ENCODE peak calls at places on chromosome X, in six cellular contexts. C, D, Y, R, Z and V are unnamed samples.

GRCh38 chrX:123959281-123960063 is 2.0 kb upstream of the STAG2 start:
- DNase-seq in C (peak), D (no peak), Y (peak), R (peak), Z (peak), V (no peak)

GRCh38 chrX:9501362-9501761 is 36.5 kb downstream of the TBL1X start:
- DNase-seq in C (no peak), D (no peak), Y (no peak), R (no peak), Z (no peak), V (no peak)

GRCh38 chrX:150769408-150769807 is 76.2 kb downstream of the MTMR1 start:
- DNase-seq in C (no peak), D (no peak), Y (no peak), R (no peak), Z (no peak), V (no peak)

GRCh38 chrX:45783002-45783401 is 582.3 kb upstream of the DIPK2B start:
- DNase-seq in C (no peak), D (no peak), Y (no peak), R (no peak), Z (no peak), V (no peak)

GRCh38 chrX:129779747-129780146 is at the start of gene SASH3:
- DNase-seq in C (peak), D (no peak), Y (no peak), R (peak), Z (peak), V (no peak)

GRCh38 chrX:108735087-108735679 is 1.2 kb downstream of the IRS4 start:
- DNase-seq in C (no peak), D (no peak), Y (no peak), R (no peak), Z (no peak), V (no peak)

GRCh38 chrX:135543924-135544323 is 23.5 kb downstream of the INTS6L start:
- DNase-seq in C (no peak), D (no peak), Y (no peak), R (peak), Z (no peak), V (no peak)

GRCh38 chrX:65644621-65645287 is 22.7 kb upstream of the MSN start:
- DNase-seq in C (peak), D (peak), Y (peak), R (peak), Z (peak), V (peak)

GRCh38 chrX:39874202-39874816 is 223.4 kb downstream of the BCOR start:
- DNase-seq in C (no peak), D (no peak), Y (no peak), R (no peak), Z (no peak), V (no peak)

GRCh38 chrX:56800801-56801200 is 71.8 kb downstream of the NBDY start:
- DNase-seq in C (no peak), D (no peak), Y (no peak), R (peak), Z (no peak), V (no peak)

GRCh38 chrX:16930392-16930791 is 16.1 kb upstream of the REPS2 start:
- DNase-seq in C (no peak), D (no peak), Y (no peak), R (no peak), Z (no peak), V (no peak)

GRCh38 chrX:17405225-17405969 is 30.4 kb downstream of the NHS start:
- DNase-seq in C (no peak), D (peak), Y (no peak), R (no peak), Z (no peak), V (no peak)

GRCh38 chrX:100072286-100072685 is 337.8 kb downstream of the PCDH19 start:
- DNase-seq in C (no peak), D (no peak), Y (no peak), R (no peak), Z (no peak), V (no peak)

GRCh38 chrX:46559062-46559461 is 13.8 kb upstream of the ZNF674 start:
- DNase-seq in C (no peak), D (no peak), Y (no peak), R (no peak), Z (no peak), V (no peak)

GRCh38 chrX:69027181-69028005 is 137.9 kb downstream of the PJA1 start:
- DNase-seq in C (peak), D (peak), Y (no peak), R (peak), Z (no peak), V (no peak)

GRCh38 chrX:84453351-84454246 is 48.7 kb downstream of the HDX start:
- DNase-seq in C (no peak), D (no peak), Y (no peak), R (no peak), Z (no peak), V (no peak)

GRCh38 chrX:68511255-68511654 is 12.4 kb downstream of the YIPF6 start:
- DNase-seq in C (no peak), D (peak), Y (peak), R (peak), Z (no peak), V (no peak)

GRCh38 chrX:118534716-118535493 is 39.3 kb downstream of the DOCK11 start:
- DNase-seq in C (no peak), D (no peak), Y (no peak), R (no peak), Z (no peak), V (no peak)

GRCh38 chrX:20743054-20743453 is 476.3 kb upstream of the RPS6KA3 start:
- DNase-seq in C (no peak), D (no peak), Y (no peak), R (no peak), Z (no peak), V (no peak)

GRCh38 chrX:137926090-137926489 is 360.2 kb downstream of the ZIC3 start:
- DNase-seq in C (no peak), D (no peak), Y (no peak), R (no peak), Z (no peak), V (no peak)

GRCh38 chrX:20829665-20830481 is 544.3 kb upstream of the CNKSR2 start:
- DNase-seq in C (no peak), D (peak), Y (no peak), R (no peak), Z (no peak), V (no peak)

GRCh38 chrX:3176439-3176820 is 135.2 kb downstream of the ARSF start:
- DNase-seq in C (no peak), D (no peak), Y (no peak), R (no peak), Z (no peak), V (peak)

GRCh38 chrX:28609917-28610613 is 22.8 kb downstream of the IL1RAPL1 start:
- DNase-seq in C (peak), D (no peak), Y (no peak), R (no peak), Z (no peak), V (no peak)

GRCh38 chrX:119687661-119688413 is 5.1 kb downstream of the SEPTIN6 start:
- DNase-seq in C (no peak), D (no peak), Y (no peak), R (no peak), Z (no peak), V (no peak)

GRCh38 chrX:5306654-5307121 is 922.0 kb downstream of the NLGN4X start:
- DNase-seq in C (no peak), D (no peak), Y (no peak), R (no peak), Z (no peak), V (no peak)

GRCh38 chrX:4851534-4851933 is 1138.1 kb upstream of the PRKX start:
- DNase-seq in C (no peak), D (no peak), Y (no peak), R (no peak), Z (no peak), V (no peak)

GRCh38 chrX:117711774-117712173 is 404.8 kb downstream of the KLHL13 start:
- DNase-seq in C (no peak), D (no peak), Y (no peak), R (no peak), Z (no peak), V (no peak)

GRCh38 chrX:68480969-68481368 is 17.9 kb upstream of the YIPF6 start:
- DNase-seq in C (no peak), D (no peak), Y (no peak), R (no peak), Z (no peak), V (no peak)

GRCh38 chrX:11532291-11533075 is 133.2 kb downstream of the ARHGAP6 start:
- DNase-seq in C (no peak), D (no peak), Y (peak), R (no peak), Z (no peak), V (no peak)

GRCh38 chrX:11531226-11531625 is 134.5 kb downstream of the ARHGAP6 start:
- DNase-seq in C (no peak), D (no peak), Y (no peak), R (no peak), Z (no peak), V (no peak)

GRCh38 chrX:11533211-11533651 is 132.5 kb downstream of the ARHGAP6 start:
- DNase-seq in C (no peak), D (no peak), Y (no peak), R (peak), Z (no peak), V (peak)

GRCh38 chrX:11537141-11537540 is 128.6 kb downstream of the ARHGAP6 start:
- DNase-seq in C (no peak), D (no peak), Y (no peak), R (no peak), Z (peak), V (no peak)

GRCh38 chrX:11535156-11535919 is 130.4 kb downstream of the ARHGAP6 start:
- DNase-seq in C (no peak), D (no peak), Y (no peak), R (no peak), Z (no peak), V (no peak)
- TF ChIP-seq CTCF in C (no peak), D (no peak), Y (no peak), R (no peak), Z (no peak), V (no peak)

GRCh38 chrX:104254442-104255115 is at the start of gene ESX1:
- DNase-seq in C (no peak), D (no peak), Y (no peak), R (peak), Z (no peak), V (no peak)
- H3K4me3 ChIP-seq in C (no peak), D (peak), Y (peak), R (no peak), Z (peak), V (peak)

GRCh38 chrX:102126863-102127262 is 1.4 kb downstream of the TCEAL2 start:
- DNase-seq in C (no peak), D (no peak), Y (no peak), R (no peak), Z (no peak), V (no peak)

GRCh38 chrX:102129473-102129872 is 4.0 kb downstream of the TCEAL2 start:
- DNase-seq in C (no peak), D (no peak), Y (no peak), R (no peak), Z (no peak), V (no peak)
- TF ChIP-seq CTCF in C (no peak), D (peak), Y (peak), R (no peak), Z (peak), V (no peak)

GRCh38 chrX:110178179-110178865 is 139.6 kb downstream of the AMMECR1 start:
- DNase-seq in C (peak), D (no peak), Y (no peak), R (peak), Z (no peak), V (no peak)
- H3K4me3 ChIP-seq in C (no peak), D (no peak), Y (no peak), R (no peak), Z (no peak), V (no peak)

DNA sequence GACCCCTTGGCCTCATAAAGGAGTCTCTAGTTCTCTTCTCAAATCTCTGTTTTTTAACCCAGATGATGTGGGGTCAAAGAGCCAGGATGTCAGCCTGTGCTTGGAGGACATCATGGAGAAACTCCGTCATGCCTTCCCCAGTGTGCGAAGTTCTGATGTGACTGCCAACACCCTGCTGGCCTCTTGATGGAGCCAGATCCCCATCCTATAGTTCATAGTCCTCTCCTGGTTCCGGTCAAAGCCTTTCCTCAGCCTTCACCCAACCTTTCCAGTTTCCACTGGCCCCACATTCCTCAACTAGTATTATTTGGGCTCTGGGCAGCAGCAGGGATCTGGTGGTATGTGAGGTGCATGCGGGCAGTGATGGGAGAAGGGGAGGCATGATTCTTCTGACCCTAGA is 30.7 kb downstream of the TAF7L start:
- DNase-seq in C (no peak), D (no peak), Y (no peak), R (peak), Z (no peak), V (no peak)
- TF ChIP-seq CTCF in C (no peak), D (peak), Y (no peak), R (no peak), Z (no peak), V (no peak)

DNA sequence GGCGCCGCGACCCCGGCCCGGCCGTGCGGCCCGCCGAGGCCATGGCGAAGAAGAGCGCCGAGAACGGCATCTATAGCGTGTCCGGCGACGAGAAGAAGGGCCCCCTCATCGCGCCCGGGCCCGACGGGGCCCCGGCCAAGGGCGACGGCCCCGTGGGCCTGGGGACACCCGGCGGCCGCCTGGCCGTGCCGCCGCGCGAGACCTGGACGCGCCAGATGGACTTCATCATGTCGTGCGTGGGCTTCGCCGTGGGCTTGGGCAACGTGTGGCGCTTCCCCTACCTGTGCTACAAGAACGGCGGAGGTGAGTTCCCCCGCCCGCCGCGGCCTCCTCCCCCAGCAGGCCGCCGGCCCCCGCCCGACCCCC is 791 bp downstream of the SLC6A8 start:
- DNase-seq in C (no peak), D (no peak), Y (no peak), R (no peak), Z (no peak), V (no peak)
- H3K4me3 ChIP-seq in C (peak), D (peak), Y (peak), R (peak), Z (peak), V (peak)

GRCh38 chrX:14347523-14347922 is 181.8 kb upstream of the GLRA2 start:
- DNase-seq in C (no peak), D (no peak), Y (no peak), R (no peak), Z (no peak), V (no peak)

GRCh38 chrX:14344172-14344940 is 185.0 kb upstream of the GLRA2 start:
- DNase-seq in C (no peak), D (no peak), Y (no peak), R (no peak), Z (no peak), V (no peak)
- TF ChIP-seq CTCF in C (no peak), D (no peak), Y (no peak), R (no peak), Z (no peak), V (no peak)

GRCh38 chrX:77014655-77015377 is 432.4 kb upstream of the FGF16 start:
- DNase-seq in C (no peak), D (no peak), Y (no peak), R (no peak), Z (no peak), V (no peak)
- H3K4me3 ChIP-seq in C (no peak), D (no peak), Y (no peak), R (no peak), Z (no peak), V (no peak)

DNA sequence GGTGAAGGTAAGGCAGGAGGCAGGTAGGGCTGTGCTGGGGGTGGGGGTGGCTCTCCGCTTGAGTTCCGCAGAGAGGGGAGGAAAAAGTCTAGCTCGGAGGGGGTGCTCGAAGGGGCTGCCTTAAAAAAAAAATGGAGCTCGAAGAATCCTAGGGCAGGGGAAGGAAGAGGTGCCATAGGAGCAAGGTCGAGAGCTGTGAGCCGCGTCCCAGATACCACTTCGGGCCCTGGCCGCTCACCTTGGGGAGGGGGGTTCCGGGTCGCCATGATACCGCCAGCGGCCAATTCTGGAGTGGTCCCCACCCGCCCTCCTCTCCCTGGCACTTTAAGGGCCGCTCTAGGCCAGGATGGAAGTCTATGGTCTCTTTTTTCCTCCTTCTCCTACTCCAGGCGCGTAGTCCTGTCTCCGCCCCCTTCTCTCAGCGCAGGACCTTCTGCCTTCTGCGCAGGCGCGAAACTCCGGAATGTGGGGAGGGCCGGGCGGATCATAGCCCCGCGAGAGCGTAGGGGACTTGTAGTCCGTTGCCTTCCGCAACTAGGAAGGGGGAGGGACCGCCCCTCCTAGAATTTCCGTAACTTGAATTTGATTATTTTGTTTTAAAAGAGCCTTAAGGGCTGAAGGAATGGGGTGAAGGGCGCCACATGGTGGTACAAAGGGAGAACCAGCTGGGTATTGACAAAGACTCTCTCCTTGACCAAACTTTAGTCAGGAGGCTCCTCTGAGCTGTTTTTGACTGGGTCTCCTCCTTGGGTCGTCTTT is at the start of gene FUNDC1:
- DNase-seq in C (peak), D (peak), Y (peak), R (peak), Z (peak), V (peak)
- TF ChIP-seq CTCF in C (no peak), D (peak), Y (peak), R (no peak), Z (peak), V (no peak)